ENCODE peak calls at places on chromosome 6, in eight cellular contexts. V, X, B, T, L, J, I and R are unnamed samples.

GRCh38 chr6:39695447-39695846 is 29.8 kb downstream of the KIF6 start:
- DNase-seq in V (no peak), X (no peak), B (no peak), T (no peak), L (no peak), J (no peak), I (no peak), R (no peak)

GRCh38 chr6:139250296-139251274 is 41.2 kb downstream of the TXLNB start:
- DNase-seq in V (peak; percentile 41), X (peak; percentile 84), B (peak; percentile 65), T (peak; percentile 47), L (peak; percentile 64), J (peak; percentile 78), I (peak; percentile 66), R (no peak)

GRCh38 chr6:34155471-34156300 is 9.8 kb upstream of the GRM4 start:
- DNase-seq in V (no peak), X (no peak), B (no peak), T (no peak), L (no peak), J (peak; percentile 20), I (no peak), R (no peak)

GRCh38 chr6:131787079-131787478 is 20.7 kb upstream of the ENPP1 start:
- DNase-seq in V (no peak), X (no peak), B (no peak), T (peak; percentile 22), L (peak; percentile 52), J (no peak), I (no peak), R (no peak)

GRCh38 chr6:37381579-37381978 is 27.8 kb downstream of the RNF8 start:
- DNase-seq in V (peak; percentile 65), X (peak; percentile 33), B (peak; percentile 23), T (peak; percentile 61), L (peak; percentile 72), J (peak; percentile 46), I (peak; percentile 65), R (peak; percentile 47)

GRCh38 chr6:55449219-55449618 is 122.0 kb downstream of the GFRAL start:
- DNase-seq in V (no peak), X (no peak), B (no peak), T (no peak), L (no peak), J (no peak), I (no peak), R (peak; percentile 18)

GRCh38 chr6:62285612-62286469 is at the start of gene KHDRBS2:
- DNase-seq in V (no peak), X (peak; percentile 93), B (peak; percentile 31), T (no peak), L (peak; percentile 2), J (peak; percentile 92), I (peak; percentile 85), R (no peak)

GRCh38 chr6:156402227-156402626 is 375.0 kb upstream of the ARID1B start:
- DNase-seq in V (no peak), X (no peak), B (no peak), T (no peak), L (no peak), J (no peak), I (no peak), R (no peak)

GRCh38 chr6:68638225-68638900 is 3.3 kb downstream of the ADGRB3 start:
- DNase-seq in V (peak; percentile 64), X (peak; percentile 64), B (no peak), T (peak; percentile 54), L (peak; percentile 77), J (peak; percentile 52), I (peak; percentile 39), R (peak; percentile 49)

GRCh38 chr6:116550796-116551195 is 2.8 kb upstream of the CALHM4 start:
- DNase-seq in V (no peak), X (no peak), B (no peak), T (no peak), L (no peak), J (no peak), I (no peak), R (no peak)

GRCh38 chr6:46370622-46371021 is 120.6 kb downstream of the RCAN2 start:
- DNase-seq in V (no peak), X (no peak), B (no peak), T (no peak), L (peak; percentile 3), J (no peak), I (no peak), R (no peak)

GRCh38 chr6:14831070-14831469 is 414.8 kb upstream of the JARID2 start:
- DNase-seq in V (no peak), X (no peak), B (no peak), T (no peak), L (no peak), J (no peak), I (no peak), R (no peak)

GRCh38 chr6:26205161-26205624 is 118.0 kb downstream of the HFE start:
- DNase-seq in V (peak; percentile 93), X (peak; percentile 85), B (peak; percentile 95), T (peak; percentile 94), L (peak; percentile 94), J (no peak), I (peak; percentile 72), R (peak; percentile 89)

GRCh38 chr6:78533876-78534275 is 333.5 kb upstream of the IRAK1BP1 start:
- DNase-seq in V (no peak), X (no peak), B (no peak), T (no peak), L (peak; percentile 8), J (no peak), I (no peak), R (no peak)

GRCh38 chr6:6024220-6024619 is 17.5 kb upstream of the NRN1 start:
- DNase-seq in V (no peak), X (no peak), B (no peak), T (no peak), L (no peak), J (no peak), I (no peak), R (no peak)

GRCh38 chr6:79605968-79606764 is 25.0 kb upstream of the SH3BGRL2 start:
- DNase-seq in V (no peak), X (no peak), B (no peak), T (no peak), L (no peak), J (no peak), I (no peak), R (no peak)

GRCh38 chr6:25389501-25389900 is 110.3 kb downstream of the CARMIL1 start:
- DNase-seq in V (peak; percentile 75), X (no peak), B (no peak), T (peak; percentile 42), L (peak; percentile 66), J (no peak), I (no peak), R (peak; percentile 20)

DNA sequence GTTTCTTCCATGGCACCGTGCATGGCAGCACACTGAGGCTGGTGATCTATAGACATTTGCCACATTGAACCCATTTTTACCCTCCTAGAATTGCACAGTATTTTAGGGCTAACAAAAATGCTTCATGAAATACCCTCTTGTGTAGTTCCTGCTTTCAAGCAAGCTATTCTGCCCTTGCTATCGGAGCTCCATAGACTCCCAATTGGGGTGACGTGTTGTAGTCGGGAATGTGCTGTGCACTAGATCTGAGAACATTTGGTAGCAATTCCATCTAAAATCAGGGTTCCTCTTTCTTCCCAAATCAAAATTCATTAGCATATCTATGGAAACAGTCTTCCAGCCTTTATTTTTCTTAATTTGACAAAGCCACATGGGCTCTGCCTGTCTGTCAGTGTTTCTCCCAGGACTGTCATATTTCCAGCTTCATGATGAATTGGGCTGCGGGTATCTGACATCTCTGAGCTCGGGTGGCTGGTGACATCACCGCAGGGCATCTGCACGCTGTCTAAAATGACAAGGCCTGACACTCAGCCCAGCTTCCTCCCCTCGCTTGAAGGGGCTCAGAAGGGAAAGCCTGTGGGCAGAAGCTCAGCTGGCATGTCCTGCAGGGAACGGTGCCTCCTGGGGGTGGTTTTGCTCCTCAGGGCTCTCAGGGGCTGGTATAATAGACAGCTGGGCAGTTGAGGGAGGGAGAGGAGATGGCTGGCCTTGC is 406.4 kb downstream of the QKI start:
- DNase-seq in V (no peak), X (no peak), B (no peak), T (no peak), L (no peak), J (no peak), I (no peak), R (no peak)
- TF ChIP-seq CTCF in V (no peak), X (no peak), B (no peak), T (no peak), L (no peak), J (peak; percentile 19), I (no peak), R (no peak)

GRCh38 chr6:41733707-41734665 is 1.4 kb downstream of the TFEB start:
- DNase-seq in V (peak; percentile 46), X (peak; percentile 58), B (peak; percentile 18), T (peak; percentile 76), L (peak; percentile 63), J (peak; percentile 86), I (peak; percentile 97), R (no peak)
- TF ChIP-seq CTCF in V (no peak), X (no peak), B (no peak), T (no peak), L (no peak), J (no peak), I (peak; percentile 26), R (no peak)

GRCh38 chr6:169158182-169158573 is 95.5 kb downstream of the THBS2 start:
- DNase-seq in V (peak; percentile 96), X (peak; percentile 68), B (no peak), T (peak; percentile 88), L (peak; percentile 69), J (no peak), I (no peak), R (peak; percentile 72)
- TF ChIP-seq CTCF in V (no peak), X (no peak), B (no peak), T (no peak), L (no peak), J (no peak), I (no peak), R (no peak)

GRCh38 chr6:3777695-3778461 is 26.4 kb upstream of the PXDC1 start:
- DNase-seq in V (no peak), X (no peak), B (no peak), T (no peak), L (no peak), J (no peak), I (no peak), R (no peak)

GRCh38 chr6:3778701-3779573 is 27.4 kb upstream of the PXDC1 start:
- DNase-seq in V (no peak), X (no peak), B (no peak), T (no peak), L (no peak), J (no peak), I (no peak), R (no peak)

GRCh38 chr6:3775386-3775785 is 23.9 kb upstream of the PXDC1 start:
- DNase-seq in V (no peak), X (no peak), B (no peak), T (no peak), L (no peak), J (no peak), I (no peak), R (no peak)

GRCh38 chr6:3775906-3776305 is 24.4 kb upstream of the PXDC1 start:
- DNase-seq in V (no peak), X (no peak), B (no peak), T (no peak), L (no peak), J (no peak), I (no peak), R (no peak)

DNA sequence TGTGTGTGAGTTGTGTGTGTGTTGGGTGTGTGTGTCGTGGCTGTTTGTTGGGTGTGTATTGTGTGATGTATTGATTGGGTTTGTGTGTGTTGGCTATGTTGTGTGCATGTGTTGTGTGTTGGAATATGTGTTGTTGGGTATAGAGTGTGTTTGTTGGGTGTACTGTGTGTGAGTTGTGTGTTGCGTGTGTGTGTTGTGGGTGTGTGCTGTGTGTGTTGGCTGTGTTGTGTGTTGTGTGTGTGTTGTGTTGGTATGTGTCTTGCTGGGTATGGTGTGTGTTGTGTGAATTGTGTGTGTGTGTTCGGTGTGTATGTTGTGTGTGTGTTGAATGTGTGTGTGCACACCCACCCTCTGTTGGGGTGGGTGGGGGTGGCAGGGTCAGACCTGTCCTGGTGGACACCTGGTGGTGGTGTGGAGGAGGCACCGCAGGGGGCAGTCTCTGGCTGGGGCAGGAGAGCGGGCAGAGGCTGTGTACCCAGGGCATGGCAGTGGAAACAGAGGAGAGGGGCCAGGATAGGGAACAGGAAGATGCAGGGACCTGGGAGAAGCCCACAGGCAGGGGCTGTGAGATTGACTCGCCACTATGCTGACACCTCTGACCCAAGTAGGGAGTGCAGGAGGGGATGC is 25.5 kb upstream of the PXDC1 start:
- DNase-seq in V (no peak), X (no peak), B (no peak), T (no peak), L (no peak), J (no peak), I (no peak), R (no peak)
- TF ChIP-seq CTCF in V (no peak), X (no peak), B (no peak), T (no peak), L (no peak), J (peak; percentile 29), I (no peak), R (no peak)